ENCODE peak calls at places on chromosomes 6 and 20, in nine cellular contexts. B is psoas muscle; G is uterus; U is body of pancreas; W is IMR-90; D is foreskin keratinocyte; J is CD8-positive, alpha-beta T cell; R is PC-9; C is left ventricle myocardium inferior. M is an unnamed sample. For H3K4me1, the result is how much of the 10 kb centered on the place peaks cover.

GRCh38 chr6:140101367-140101766 is 726.9 kb upstream of the CITED2 start:
- DNase-seq in B (no peak), G (no peak), U (no peak), W (peak), D (peak), J (no peak), R (no peak), C (no peak), M (no peak)

GRCh38 chr6:22631101-22631500 is 61.7 kb downstream of the HDGFL1 start:
- DNase-seq in B (no peak), G (peak), U (no peak), W (peak), D (no peak), J (no peak), R (no peak), C (peak), M (peak)

GRCh38 chr20:51636123-51636522 is 93.6 kb upstream of the NFATC2 start:
- DNase-seq in B (no peak), G (no peak), U (no peak), W (no peak), D (peak), J (no peak), R (no peak), C (no peak), M (no peak)

GRCh38 chr20:19583532-19584175 is 174.4 kb upstream of the RIN2 start:
- DNase-seq in B (peak), G (peak), U (peak), W (peak), D (peak), J (peak), R (peak), C (peak), M (peak)

GRCh38 chr6:71460933-71461332 is 172.3 kb downstream of the OGFRL1 start:
- DNase-seq in B (no peak), G (no peak), U (no peak), W (peak), D (peak), J (no peak), R (no peak), C (no peak), M (no peak)

GRCh38 chr20:3863317-3863716 is 16.7 kb downstream of the MAVS start:
- DNase-seq in B (no peak), G (no peak), U (no peak), W (no peak), D (no peak), J (no peak), R (no peak), C (no peak), M (no peak)

GRCh38 chr20:24605937-24606455 is 136.6 kb downstream of the SYNDIG1 start:
- DNase-seq in B (no peak), G (no peak), U (no peak), W (no peak), D (no peak), J (no peak), R (no peak), C (no peak), M (no peak)

GRCh38 chr6:109093732-109094131 is 914 bp downstream of the SESN1 start:
- DNase-seq in B (no peak), G (no peak), U (no peak), W (peak), D (peak), J (no peak), R (no peak), C (no peak), M (no peak)

GRCh38 chr6:79646006-79646405 is 14.9 kb downstream of the SH3BGRL2 start:
- DNase-seq in B (no peak), G (no peak), U (no peak), W (no peak), D (no peak), J (peak), R (no peak), C (no peak), M (no peak)

GRCh38 chr6:17885079-17885478 is 102.4 kb downstream of the KIF13A start:
- DNase-seq in B (no peak), G (no peak), U (no peak), W (peak), D (peak), J (no peak), R (no peak), C (no peak), M (no peak)

GRCh38 chr6:22036267-22036666 is 260.6 kb downstream of the PRL start:
- DNase-seq in B (no peak), G (no peak), U (peak), W (peak), D (peak), J (no peak), R (peak), C (no peak), M (no peak)

GRCh38 chr6:80543151-80543550 is 436.7 kb downstream of the BCKDHB start:
- DNase-seq in B (no peak), G (no peak), U (no peak), W (no peak), D (no peak), J (no peak), R (no peak), C (no peak), M (no peak)

GRCh38 chr6:127119361-127120108 is 1.1 kb downstream of the RSPO3 start:
- DNase-seq in B (peak), G (peak), U (no peak), W (no peak), D (peak), J (no peak), R (peak), C (no peak), M (peak)

GRCh38 chr20:22776369-22776768 is 192.0 kb upstream of the FOXA2 start:
- DNase-seq in B (no peak), G (no peak), U (no peak), W (no peak), D (no peak), J (no peak), R (no peak), C (no peak), M (no peak)

GRCh38 chr6:149887343-149887742 is 10.6 kb downstream of the RAET1E start:
- DNase-seq in B (peak), G (no peak), U (no peak), W (peak), D (peak), J (no peak), R (no peak), C (no peak), M (no peak)

GRCh38 chr6:107555449-107555848 is 65.5 kb downstream of the SOBP start:
- DNase-seq in B (no peak), G (no peak), U (peak), W (no peak), D (no peak), J (no peak), R (no peak), C (no peak), M (no peak)

GRCh38 chr20:20427202-20427864 is 59.4 kb downstream of the INSM1 start:
- DNase-seq in B (no peak), G (no peak), U (no peak), W (no peak), D (no peak), J (no peak), R (no peak), C (no peak), M (no peak)

GRCh38 chr20:62622877-62623487 is 19.3 kb upstream of the SLCO4A1 start:
- DNase-seq in B (no peak), G (no peak), U (no peak), W (no peak), D (no peak), J (no peak), R (peak), C (no peak), M (peak)
- H3K4me1 ChIP-seq in B (under half), G (under half), U (under half), W (under half), D (under half), J (under half), R (half or more), C (half or more), M (under half)

DNA sequence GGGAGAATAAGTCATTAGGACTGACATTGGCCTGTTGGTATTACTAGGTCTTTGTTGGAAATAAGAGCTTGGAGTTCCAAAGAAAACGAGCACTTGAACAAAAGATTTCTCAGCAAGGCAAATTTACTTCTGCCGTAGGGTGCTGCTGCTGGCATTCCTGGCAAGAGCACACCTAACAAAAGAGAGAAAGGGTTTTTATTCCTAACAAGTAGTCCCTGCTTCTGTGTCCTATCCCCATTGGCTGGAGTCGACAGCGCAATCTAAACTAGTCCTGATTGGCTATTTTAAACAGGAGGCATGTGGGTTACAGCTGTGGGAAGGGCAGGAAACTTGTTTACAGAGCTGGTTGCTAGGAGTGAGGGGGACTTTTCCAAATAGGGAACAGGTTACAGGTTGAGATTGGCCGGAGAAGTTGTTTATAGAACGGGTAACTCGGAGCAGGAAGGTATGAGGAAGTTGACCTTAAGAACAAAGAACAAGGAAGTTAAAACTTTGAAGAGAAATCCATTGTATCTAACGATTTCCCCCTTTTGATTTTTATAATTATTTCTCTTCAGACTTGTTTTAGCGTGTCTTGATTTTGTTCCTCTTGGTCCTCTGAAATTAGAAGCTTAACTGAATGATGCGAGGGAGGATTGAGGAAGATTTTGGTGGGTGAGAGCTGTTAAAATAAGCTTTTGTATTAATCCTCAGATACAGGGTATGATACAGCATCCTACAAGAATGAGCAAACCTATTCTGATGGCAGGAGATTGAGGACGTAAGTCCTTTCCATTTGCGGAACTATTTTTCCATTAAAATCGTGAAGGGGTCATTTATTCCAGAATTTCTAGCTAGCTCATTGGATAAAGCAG is 3.4 kb upstream of the ZNFX1 start:
- DNase-seq in B (no peak), G (no peak), U (no peak), W (no peak), D (no peak), J (no peak), R (peak), C (no peak), M (no peak)
- H3K4me1 ChIP-seq in B (under half), G (under half), U (under half), W (under half), D (under half), J (half or more), R (half or more), C (half or more), M (under half)

GRCh38 chr6:85459224-85459901 is 9.5 kb downstream of the NT5E start:
- DNase-seq in B (no peak), G (no peak), U (no peak), W (peak), D (peak), J (no peak), R (no peak), C (no peak), M (no peak)

GRCh38 chr6:85456782-85457181 is 6.9 kb downstream of the NT5E start:
- DNase-seq in B (no peak), G (no peak), U (no peak), W (no peak), D (no peak), J (no peak), R (no peak), C (no peak), M (no peak)

GRCh38 chr6:85458184-85458583 is 8.3 kb downstream of the NT5E start:
- DNase-seq in B (no peak), G (no peak), U (no peak), W (no peak), D (no peak), J (no peak), R (no peak), C (no peak), M (no peak)

GRCh38 chr6:85460154-85460950 is 10.5 kb downstream of the NT5E start:
- DNase-seq in B (no peak), G (no peak), U (no peak), W (no peak), D (no peak), J (no peak), R (no peak), C (no peak), M (no peak)

DNA sequence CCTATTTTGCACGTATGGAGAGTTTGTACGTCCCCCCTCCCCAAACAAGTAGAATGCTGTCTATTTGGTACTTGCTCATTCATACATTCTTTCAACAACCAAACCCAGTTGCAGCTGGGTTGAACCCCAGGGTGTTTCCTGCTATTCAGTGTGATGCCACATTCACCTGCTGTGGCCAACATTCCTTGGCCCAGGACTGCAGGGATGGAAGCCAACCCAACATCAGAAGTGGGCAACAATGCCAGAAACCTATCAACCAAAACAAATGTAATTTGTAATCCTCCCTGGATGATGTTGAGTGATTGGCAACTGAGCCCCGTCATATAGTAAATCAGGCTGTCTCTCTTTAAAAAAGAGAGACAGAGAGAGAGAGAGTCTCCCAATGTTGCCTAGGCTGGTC is 8.9 kb downstream of the NT5E start:
- DNase-seq in B (no peak), G (no peak), U (peak), W (no peak), D (no peak), J (no peak), R (no peak), C (no peak), M (no peak)
- H3K4me1 ChIP-seq in B (under half), G (under half), U (under half), W (under half), D (half or more), J (half or more), R (half or more), C (under half), M (under half)

DNA sequence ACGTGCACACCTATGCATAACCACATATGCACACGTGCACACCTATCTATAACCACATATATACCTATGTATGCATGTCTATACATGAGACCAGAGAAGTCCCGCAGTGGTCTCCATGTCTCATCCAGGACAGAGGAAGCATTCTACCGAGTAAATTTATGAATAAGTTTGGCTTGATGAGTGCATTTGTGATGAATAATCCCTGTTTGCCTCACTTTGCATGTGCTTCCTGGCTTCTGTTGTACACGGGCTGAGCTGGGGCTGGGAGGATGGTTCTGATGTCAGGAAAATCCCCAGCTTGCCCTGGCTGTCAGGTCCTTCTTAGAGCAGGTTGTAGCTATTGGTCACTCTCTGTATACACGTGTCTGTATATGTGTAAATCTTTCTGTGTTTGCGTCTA is 157.6 kb upstream of the RPS6KA2 start:
- DNase-seq in B (no peak), G (no peak), U (no peak), W (peak), D (peak), J (no peak), R (no peak), C (no peak), M (no peak)
- H3K4me1 ChIP-seq in B (under half), G (under half), U (under half), W (under half), D (under half), J (under half), R (under half), C (under half), M (under half)

GRCh38 chr6:132364249-132364648 is 37.0 kb downstream of the MOXD1 start:
- DNase-seq in B (no peak), G (no peak), U (no peak), W (no peak), D (no peak), J (no peak), R (no peak), C (no peak), M (no peak)
- H3K4me1 ChIP-seq in B (under half), G (under half), U (under half), W (under half), D (under half), J (under half), R (under half), C (under half), M (under half)

DNA sequence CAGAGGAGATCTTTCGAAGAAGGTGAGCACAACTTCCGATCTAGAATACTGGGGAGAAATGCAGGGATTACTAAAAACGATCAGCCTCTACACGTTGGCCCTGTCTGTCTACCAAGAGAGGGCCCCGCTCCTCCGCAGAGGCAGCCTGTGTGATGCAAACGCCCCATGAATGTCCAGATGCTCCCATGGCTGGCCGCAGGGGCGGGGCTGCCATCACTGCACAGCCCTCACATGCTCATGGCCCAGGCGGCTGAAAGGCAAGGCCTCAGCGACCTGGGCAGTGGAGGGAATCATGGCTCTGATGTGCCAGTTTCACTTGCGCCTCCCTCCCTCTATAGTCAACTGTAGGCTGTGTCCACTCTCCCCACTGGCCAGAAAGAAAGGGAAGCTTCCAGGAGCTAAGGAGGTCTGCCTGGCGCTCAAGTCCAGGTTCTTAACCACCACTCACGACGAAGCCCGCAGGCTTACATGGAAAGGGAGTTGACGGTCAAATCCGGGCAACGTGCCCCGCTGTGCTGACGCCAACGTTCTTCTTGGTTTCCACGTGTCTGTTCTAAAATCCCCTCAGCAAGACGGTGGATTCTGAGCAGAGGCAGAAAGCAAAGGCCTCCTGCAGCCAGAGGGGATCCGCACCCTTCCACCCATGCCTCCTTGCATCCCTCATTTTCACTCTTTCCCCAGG is 14.2 kb downstream of the PXDC1 start:
- DNase-seq in B (no peak), G (peak), U (no peak), W (no peak), D (no peak), J (no peak), R (no peak), C (no peak), M (no peak)
- H3K4me1 ChIP-seq in B (under half), G (under half), U (under half), W (under half), D (under half), J (under half), R (under half), C (half or more), M (under half)

M was measured in ovary.